ENCODE peak calls at places on chromosomes 4 and X, in five cellular contexts. One of them, this sample, is unnamed.

GRCh38 chr4:181956502-181956901 is 286.7 kb upstream of the TENM3 start:
- DNase-seq in lung: no peak
- DNase-seq in AG09319: no peak
- DNase-seq in endodermal cell: no peak
- DNase-seq in ureter: no peak
- DNase-seq in this sample: no peak

GRCh38 chr4:127783971-127784519 is 1.9 kb downstream of the HSPA4L start:
- DNase-seq in lung: no peak
- DNase-seq in ureter: no peak
- DNase-seq in AG09319: no peak
- DNase-seq in endodermal cell: no peak
- DNase-seq in this sample: no peak

GRCh38 chr4:2843909-2844584 is 403 bp downstream of the ADD1 start:
- DNase-seq in ureter: no peak
- DNase-seq in endodermal cell: peak
- DNase-seq in lung: peak
- DNase-seq in AG09319: no peak
- DNase-seq in this sample: no peak

GRCh38 chr4:5018096-5018495 is 1.2 kb downstream of the CYTL1 start:
- DNase-seq in lung: no peak
- DNase-seq in AG09319: no peak
- DNase-seq in endodermal cell: no peak
- DNase-seq in ureter: no peak
- DNase-seq in this sample: no peak

GRCh38 chrX:10387011-10387410 is 230.2 kb downstream of the CLCN4 start:
- DNase-seq in lung: no peak
- DNase-seq in AG09319: no peak
- DNase-seq in endodermal cell: no peak
- DNase-seq in ureter: no peak
- DNase-seq in this sample: peak

GRCh38 chrX:11756354-11757318 is 1.4 kb upstream of the MSL3 start:
- DNase-seq in lung: no peak
- DNase-seq in endodermal cell: no peak
- DNase-seq in ureter: no peak
- DNase-seq in AG09319: no peak
- DNase-seq in this sample: no peak

GRCh38 chr4:94253036-94253435 is 45.4 kb downstream of the SMARCAD1 start:
- DNase-seq in ureter: no peak
- DNase-seq in AG09319: no peak
- DNase-seq in endodermal cell: no peak
- DNase-seq in lung: no peak
- DNase-seq in this sample: no peak

GRCh38 chr4:110130578-110131358 is 67.6 kb downstream of the ELOVL6 start:
- DNase-seq in endodermal cell: no peak
- DNase-seq in ureter: peak
- DNase-seq in AG09319: no peak
- DNase-seq in lung: no peak
- DNase-seq in this sample: no peak

GRCh38 chr4:156946508-156947197 is 24.9 kb downstream of the PDGFC start:
- DNase-seq in lung: no peak
- DNase-seq in endodermal cell: no peak
- DNase-seq in ureter: no peak
- DNase-seq in AG09319: peak
- DNase-seq in this sample: peak

GRCh38 chrX:44974462-44974861 is 101.5 kb downstream of the KDM6A start:
- DNase-seq in AG09319: no peak
- DNase-seq in lung: no peak
- DNase-seq in ureter: no peak
- DNase-seq in endodermal cell: no peak
- DNase-seq in this sample: peak

GRCh38 chr4:119550857-119551532 is 77.6 kb downstream of the PDE5A start:
- DNase-seq in ureter: no peak
- DNase-seq in endodermal cell: peak
- DNase-seq in AG09319: no peak
- DNase-seq in lung: no peak
- DNase-seq in this sample: no peak